ENCODE peak calls at places on chromosomes 16 and 17, in six cellular contexts. M is IMR-90, V is mammary epithelial cell, S is K562, P is Karpas-422, Z is neuronal stem cell. N is an unnamed sample. For H3K9me3, the result is how much of the 10 kb centered on the place peaks cover.

GRCh38 chr17:79918581-79919163 is 79.4 kb upstream of the CBX4 start:
- DNase-seq in P (no peak), S (no peak), V (no peak), Z (no peak), M (no peak), N (no peak)

GRCh38 chr17:61803796-61804195 is 59.5 kb downstream of the BRIP1 start:
- DNase-seq in S (no peak), M (no peak), Z (no peak), P (no peak), V (no peak), N (no peak)

GRCh38 chr17:17114592-17115225 is 72.5 kb downstream of the MPRIP start:
- DNase-seq in Z (no peak), M (no peak), P (no peak), S (no peak), V (no peak), N (no peak)

GRCh38 chr16:69328854-69329316 is 1.5 kb downstream of the PDF start:
- DNase-seq in S (no peak), V (peak), Z (no peak), M (peak), P (peak), N (no peak)

GRCh38 chr16:4664538-4665418 is 28.6 kb upstream of the NUDT16L1 start:
- DNase-seq in S (no peak), Z (no peak), M (no peak), P (no peak), V (peak), N (peak)

GRCh38 chr17:39527220-39527813 is 66.0 kb downstream of the CDK12 start:
- DNase-seq in M (no peak), S (peak), V (peak), Z (no peak), P (peak), N (no peak)

GRCh38 chr16:1494129-1494640 is 1.0 kb downstream of the TELO2 start:
- DNase-seq in S (peak), P (no peak), V (peak), M (peak), Z (no peak), N (peak)

GRCh38 chr17:21193031-21193430 is 20.9 kb downstream of the TMEM11 start:
- DNase-seq in P (no peak), Z (no peak), S (no peak), M (no peak), V (no peak), N (no peak)

GRCh38 chr17:74842599-74843351 is 16.9 kb downstream of the GRIN2C start:
- DNase-seq in P (no peak), M (peak), Z (peak), V (no peak), S (peak), N (peak)

GRCh38 chr17:7561028-7561575 is 617 bp upstream of the SENP3 start:
- DNase-seq in P (peak), M (peak), V (peak), Z (peak), S (peak), N (peak)

GRCh38 chr17:6456914-6457687 is 12.8 kb downstream of the PIMREG start:
- DNase-seq in V (peak), S (peak), P (no peak), M (peak), Z (no peak), N (peak)

GRCh38 chr16:71443714-71444113 is 1.9 kb upstream of the TLE7 start:
- DNase-seq in V (no peak), P (no peak), S (no peak), Z (no peak), M (no peak), N (no peak)

GRCh38 chr16:71453051-71453450 is 9.0 kb downstream of the ZNF23 start:
- DNase-seq in S (no peak), P (no peak), M (peak), Z (no peak), V (no peak), N (no peak)

GRCh38 chr16:71448274-71448866 is 6.5 kb upstream of the TLE7 start:
- DNase-seq in P (no peak), S (no peak), Z (no peak), V (no peak), M (no peak), N (no peak)

GRCh38 chr16:71449020-71449419 is 7.2 kb upstream of the TLE7 start:
- DNase-seq in S (no peak), P (no peak), M (no peak), V (no peak), Z (no peak), N (no peak)
- H3K9me3 ChIP-seq in S (under half), P (under half), M (half or more), V (under half), Z (half or more), N (half or more)

DNA sequence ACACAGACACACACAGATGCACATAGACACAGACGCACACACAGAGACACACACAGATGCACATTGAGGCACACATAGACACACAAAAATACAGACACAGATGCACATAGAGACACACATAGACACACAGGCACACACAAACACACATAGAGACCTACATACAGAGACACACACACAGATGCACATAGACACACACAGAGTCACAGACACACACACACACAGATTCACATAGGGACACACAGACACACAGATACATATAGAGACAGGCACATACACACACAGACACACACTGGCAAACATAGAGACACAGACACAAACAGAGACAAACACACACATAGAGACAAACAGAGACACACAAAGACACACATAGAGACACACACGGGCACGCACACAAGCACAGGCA is 9.9 kb upstream of the GCGR start:
- DNase-seq in M (no peak), Z (no peak), S (no peak), P (no peak), V (no peak), N (no peak)
- H2AFZ ChIP-seq in M (no peak), Z (no peak), S (no peak), P (no peak), V (no peak), N (no peak)

GRCh38 chr16:12876778-12877177 is 24.6 kb upstream of the SHISA9 start:
- DNase-seq in S (no peak), Z (no peak), V (no peak), M (no peak), P (no peak), N (no peak)

GRCh38 chr16:12871784-12872183 is 29.6 kb upstream of the SHISA9 start:
- DNase-seq in S (no peak), P (no peak), M (no peak), V (no peak), Z (no peak), N (no peak)

GRCh38 chr16:12869681-12870427 is 31.5 kb upstream of the SHISA9 start:
- DNase-seq in V (peak), P (no peak), M (no peak), Z (no peak), S (peak), N (no peak)

GRCh38 chr16:12878973-12879372 is 22.4 kb upstream of the SHISA9 start:
- DNase-seq in Z (no peak), V (no peak), P (no peak), M (no peak), S (no peak), N (no peak)

DNA sequence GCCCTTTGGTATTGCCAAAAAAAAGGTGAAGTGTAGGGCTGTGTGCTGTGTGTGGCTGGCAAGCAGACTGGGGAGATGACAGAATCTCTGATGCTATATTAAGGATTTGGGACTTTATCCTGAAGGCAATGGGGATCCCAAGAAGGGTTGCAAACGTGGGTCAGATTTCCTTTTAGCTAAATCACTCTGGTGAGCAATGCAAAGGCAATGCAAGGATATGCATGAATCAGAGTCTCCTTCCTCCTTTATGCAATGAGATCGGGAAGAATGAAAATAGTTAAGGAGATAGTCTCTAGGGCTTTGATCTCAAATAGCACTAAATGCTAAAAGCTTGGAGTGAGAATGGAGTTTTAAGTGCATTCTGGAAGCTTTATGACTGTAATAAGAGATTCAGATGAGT is 27.3 kb upstream of the SHISA9 start:
- DNase-seq in P (no peak), S (no peak), M (peak), V (peak), Z (no peak), N (no peak)
- H3K9me3 ChIP-seq in P (under half), S (under half), M (under half), V (under half), Z (under half), N (under half)

DNA sequence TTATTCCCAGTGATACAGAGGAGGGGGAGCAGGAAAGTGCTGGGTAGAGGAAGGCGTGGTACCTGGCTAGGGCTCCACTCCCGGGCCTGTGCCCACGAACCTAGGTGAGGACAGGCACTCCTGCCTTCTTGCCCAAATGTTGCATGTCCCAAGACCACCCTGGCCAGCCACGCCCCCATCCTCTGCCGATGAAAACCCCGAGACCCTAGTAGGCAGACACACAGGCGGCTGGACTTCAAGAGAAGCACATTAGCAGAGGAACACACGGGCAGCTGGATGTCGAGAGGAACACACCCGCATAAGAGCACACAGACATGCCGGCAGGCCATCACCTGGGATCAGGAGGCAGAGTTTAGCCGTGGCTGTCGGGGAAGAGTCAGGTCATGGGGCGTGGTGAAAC is 1386.5 kb upstream of the GOT2 start:
- DNase-seq in M (no peak), V (no peak), Z (no peak), S (no peak), P (no peak), N (no peak)
- H2AFZ ChIP-seq in M (no peak), V (no peak), Z (no peak), S (no peak), P (no peak), N (no peak)

DNA sequence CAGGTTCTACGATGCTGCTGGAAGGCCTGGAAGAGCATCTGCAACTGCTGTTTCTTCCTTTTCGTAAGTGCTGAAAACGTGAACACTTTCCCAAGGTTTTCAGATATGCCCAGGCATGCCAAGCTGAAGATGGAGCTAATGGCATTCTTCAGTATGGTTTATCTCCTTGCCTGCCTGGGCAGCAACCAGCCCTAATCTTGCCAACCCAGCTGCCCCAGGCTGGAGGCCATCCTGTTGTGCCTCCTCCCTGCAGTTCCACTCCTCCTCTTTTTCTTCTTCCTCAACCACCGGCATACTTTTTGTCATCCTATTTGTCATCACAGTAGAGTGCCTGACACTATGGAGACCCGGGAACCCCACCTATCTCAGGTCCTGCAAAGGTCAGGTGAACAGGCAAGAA is 1849.3 kb downstream of the TP53TG3F start:
- DNase-seq in S (no peak), M (no peak), Z (no peak), V (peak), P (no peak), N (no peak)
- H3K9me3 ChIP-seq in S (under half), M (under half), Z (under half), V (under half), P (half or more), N (half or more)

GRCh38 chr17:76969598-76970172 is 101.5 kb downstream of the MGAT5B start:
- DNase-seq in P (no peak), S (no peak), M (no peak), V (no peak), Z (no peak), N (peak)
- H2AFZ ChIP-seq in P (peak), S (no peak), M (no peak), V (no peak), Z (peak), N (no peak)

GRCh38 chr16:77211880-77212735 is 12.9 kb downstream of the SYCE1L start:
- DNase-seq in Z (peak), V (peak), M (no peak), S (peak), P (peak), N (peak)
- H3K9me3 ChIP-seq in Z (under half), V (under half), M (under half), S (under half), P (under half), N (under half)

GRCh38 chr17:44589316-44590071 is 32.2 kb downstream of the FZD2 start:
- DNase-seq in Z (no peak), S (no peak), M (peak), V (no peak), P (no peak), N (no peak)

GRCh38 chr17:44584498-44584897 is 27.2 kb downstream of the FZD2 start:
- DNase-seq in Z (no peak), S (no peak), P (no peak), V (no peak), M (no peak), N (no peak)

GRCh38 chr17:44585315-44585714 is 28.0 kb downstream of the FZD2 start:
- DNase-seq in M (no peak), V (no peak), Z (no peak), P (peak), S (no peak), N (no peak)

GRCh38 chr17:44591223-44591622 is 33.9 kb downstream of the FZD2 start:
- DNase-seq in M (peak), Z (no peak), P (no peak), V (no peak), S (no peak), N (no peak)

DNA sequence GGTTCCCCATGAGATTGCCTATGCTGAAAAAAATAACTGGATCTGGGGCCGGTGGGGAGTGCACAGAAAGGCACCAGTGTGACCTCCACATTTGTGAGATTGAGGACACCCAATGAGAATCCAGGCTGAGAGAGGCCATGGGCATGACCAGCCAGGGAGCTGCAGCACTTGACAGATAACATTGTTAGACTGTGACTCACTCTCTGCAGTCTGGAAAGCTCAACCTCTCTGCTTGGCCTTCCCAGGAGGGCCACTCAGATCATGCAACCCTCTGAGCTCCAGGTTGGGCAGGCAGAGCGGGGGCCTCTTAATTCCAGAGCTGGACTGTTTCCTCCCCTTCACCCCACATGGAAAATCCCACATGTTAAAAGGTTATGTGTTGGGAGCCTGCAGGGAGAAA is 30.1 kb downstream of the FZD2 start:
- DNase-seq in M (peak), Z (no peak), S (peak), V (peak), P (no peak), N (peak)
- H2AFZ ChIP-seq in M (peak), Z (no peak), S (no peak), V (peak), P (no peak), N (no peak)

GRCh38 chr17:5184284-5184683 is 7.4 kb downstream of the ZNF594 start:
- DNase-seq in P (no peak), M (no peak), V (no peak), S (no peak), Z (no peak), N (no peak)
- H3K9me3 ChIP-seq in P (half or more), M (half or more), V (half or more), S (under half), Z (half or more), N (half or more)

N was measured in H9.